ENCODE peak calls at places on chromosomes 3 and 15, in four cellular contexts. One of them, this sample, is unnamed.

GRCh38 chr3:194204036-194204792 is 68.3 kb downstream of the HES1 start:
- DNase-seq in H1: no peak
- DNase-seq in GM12878: no peak
- DNase-seq in HCT116: no peak
- DNase-seq in this sample: peak; percentile 79

GRCh38 chr3:156519758-156520162 is 35.2 kb downstream of the SSR3 start:
- DNase-seq in H1: no peak
- DNase-seq in GM12878: peak; percentile 27
- DNase-seq in HCT116: no peak
- DNase-seq in this sample: no peak

GRCh38 chr3:191369081-191370010 is 39.0 kb upstream of the UTS2B start:
- DNase-seq in H1: no peak
- DNase-seq in GM12878: no peak
- DNase-seq in HCT116: no peak
- DNase-seq in this sample: no peak

GRCh38 chr15:92586930-92587329 is 68.6 kb downstream of the FAM174B start:
- DNase-seq in H1: no peak
- DNase-seq in GM12878: no peak
- DNase-seq in HCT116: no peak
- DNase-seq in this sample: no peak

GRCh38 chr15:80403712-80404056 is 498 bp upstream of the ARNT2 start:
- DNase-seq in H1: no peak
- DNase-seq in GM12878: no peak
- DNase-seq in HCT116: no peak
- DNase-seq in this sample: no peak

GRCh38 chr15:47737424-47737823 is 20.1 kb downstream of the SEMA6D start:
- DNase-seq in H1: no peak
- DNase-seq in GM12878: no peak
- DNase-seq in HCT116: no peak
- DNase-seq in this sample: no peak

GRCh38 chr3:67920969-67921368 is 266.6 kb upstream of the SUCLG2 start:
- DNase-seq in H1: no peak
- DNase-seq in GM12878: no peak
- DNase-seq in HCT116: no peak
- DNase-seq in this sample: no peak

GRCh38 chr15:82540984-82541431 is 751 bp upstream of the RPS17 start:
- DNase-seq in H1: no peak
- DNase-seq in GM12878: no peak
- DNase-seq in HCT116: no peak
- DNase-seq in this sample: peak; percentile 31

GRCh38 chr3:25558106-25558505 is 106.6 kb downstream of the TOP2B start:
- DNase-seq in H1: no peak
- DNase-seq in GM12878: no peak
- DNase-seq in HCT116: no peak
- DNase-seq in this sample: no peak

GRCh38 chr3:195893121-195893449 is 15.3 kb downstream of the TNK2 start:
- DNase-seq in H1: no peak
- DNase-seq in GM12878: no peak
- DNase-seq in HCT116: no peak
- DNase-seq in this sample: no peak

GRCh38 chr3:179196098-179196497 is 47.9 kb downstream of the PIK3CA start:
- DNase-seq in H1: no peak
- DNase-seq in GM12878: peak; percentile 24
- DNase-seq in HCT116: no peak
- DNase-seq in this sample: no peak

GRCh38 chr3:117903226-117903625 is 1131.4 kb downstream of the IGSF11 start:
- DNase-seq in H1: no peak
- DNase-seq in GM12878: no peak
- DNase-seq in HCT116: no peak
- DNase-seq in this sample: no peak

GRCh38 chr3:70138606-70139005 is 139.1 kb downstream of the SAMMSON start:
- DNase-seq in H1: no peak
- DNase-seq in GM12878: no peak
- DNase-seq in HCT116: no peak
- DNase-seq in this sample: no peak

GRCh38 chr3:171129827-171130226 is 103.3 kb upstream of the SLC2A2 start:
- DNase-seq in H1: no peak
- DNase-seq in GM12878: no peak
- DNase-seq in HCT116: no peak
- DNase-seq in this sample: no peak

GRCh38 chr3:104887069-104887468 is 479.6 kb upstream of the ALCAM start:
- DNase-seq in H1: no peak
- DNase-seq in GM12878: no peak
- DNase-seq in HCT116: no peak
- DNase-seq in this sample: no peak

GRCh38 chr3:190064112-190064511 is 56.6 kb downstream of the P3H2 start:
- DNase-seq in H1: no peak
- DNase-seq in GM12878: no peak
- DNase-seq in HCT116: peak; percentile 33
- DNase-seq in this sample: no peak

GRCh38 chr3:105688821-105689220 is 180.0 kb downstream of the CBLB start:
- DNase-seq in H1: no peak
- DNase-seq in GM12878: no peak
- DNase-seq in HCT116: no peak
- DNase-seq in this sample: no peak

GRCh38 chr3:54604495-54604894 is 323.4 kb downstream of the LRTM1 start:
- DNase-seq in H1: no peak
- DNase-seq in GM12878: no peak
- DNase-seq in HCT116: no peak
- DNase-seq in this sample: no peak

GRCh38 chr15:98715890-98716443 is 67.6 kb downstream of the IGF1R start:
- DNase-seq in H1: no peak
- DNase-seq in GM12878: no peak
- DNase-seq in HCT116: no peak
- DNase-seq in this sample: no peak

GRCh38 chr3:96931491-96931890 is 117.1 kb downstream of the EPHA6 start:
- DNase-seq in H1: no peak
- DNase-seq in GM12878: no peak
- DNase-seq in HCT116: no peak
- DNase-seq in this sample: no peak
- TF ChIP-seq JUND in H1: no peak
- TF ChIP-seq JUND in GM12878: no peak
- TF ChIP-seq JUND in HCT116: no peak
- TF ChIP-seq JUND in this sample: no peak

DNA sequence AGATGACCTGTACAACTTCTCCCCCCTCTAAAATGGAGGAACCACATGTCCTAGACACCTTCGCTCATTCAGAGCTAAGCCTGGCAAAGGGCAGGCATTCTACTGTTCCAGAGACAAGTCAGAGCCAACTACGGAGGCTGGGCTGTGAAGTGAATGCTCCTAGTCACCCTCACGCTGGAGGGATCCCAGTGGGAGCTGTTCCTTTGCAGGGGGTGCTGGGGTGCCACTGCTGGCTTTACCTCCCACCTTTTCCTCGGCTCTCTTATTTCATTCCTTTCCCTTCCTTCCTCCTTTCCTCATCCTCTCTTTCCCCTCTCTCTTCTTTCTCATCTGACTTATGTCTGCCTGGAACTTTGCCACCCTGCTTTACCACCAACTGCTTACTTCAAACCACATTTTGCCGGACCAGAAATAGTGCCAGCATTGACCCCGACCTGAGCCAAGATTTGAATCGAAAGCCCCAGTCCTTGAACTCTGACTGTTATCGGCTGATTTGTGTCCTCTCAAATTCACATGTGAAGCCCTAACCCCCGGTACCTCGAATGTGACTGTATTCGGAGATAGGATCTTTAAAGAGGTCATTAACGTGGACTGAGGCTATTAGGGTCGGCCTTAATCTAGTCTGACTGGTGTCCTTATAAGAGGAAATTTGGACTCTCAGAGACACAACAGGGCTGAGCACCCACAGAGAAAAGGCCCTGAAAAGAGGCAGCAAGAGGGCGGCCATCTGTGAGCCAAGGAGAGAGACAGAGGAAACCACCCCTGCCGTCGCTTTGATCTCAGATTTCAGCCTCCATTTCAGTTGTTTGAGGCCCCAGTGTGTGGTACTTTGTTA is 31.4 kb upstream of the TBC1D21 start:
- DNase-seq in H1: no peak
- DNase-seq in GM12878: no peak
- DNase-seq in HCT116: no peak
- DNase-seq in this sample: no peak
- TF ChIP-seq JUND in H1: no peak
- TF ChIP-seq JUND in GM12878: no peak
- TF ChIP-seq JUND in HCT116: no peak
- TF ChIP-seq JUND in this sample: no peak

GRCh38 chr3:98778852-98779379 is 15.8 kb downstream of the ST3GAL6 start:
- DNase-seq in H1: no peak
- DNase-seq in GM12878: no peak
- DNase-seq in HCT116: no peak
- DNase-seq in this sample: no peak

GRCh38 chr3:98776114-98776513 is 13.0 kb downstream of the ST3GAL6 start:
- DNase-seq in H1: no peak
- DNase-seq in GM12878: no peak
- DNase-seq in HCT116: no peak
- DNase-seq in this sample: no peak

GRCh38 chr3:98778383-98778782 is 15.2 kb downstream of the ST3GAL6 start:
- DNase-seq in H1: no peak
- DNase-seq in GM12878: no peak
- DNase-seq in HCT116: no peak
- DNase-seq in this sample: no peak

GRCh38 chr3:98777286-98777685 is 14.1 kb downstream of the ST3GAL6 start:
- DNase-seq in H1: no peak
- DNase-seq in GM12878: no peak
- DNase-seq in HCT116: no peak
- DNase-seq in this sample: peak; percentile 9

GRCh38 chr3:98777801-98778220 is 14.7 kb downstream of the ST3GAL6 start:
- DNase-seq in H1: no peak
- DNase-seq in GM12878: no peak
- DNase-seq in HCT116: no peak
- DNase-seq in this sample: no peak
- TF ChIP-seq JUND in H1: no peak
- TF ChIP-seq JUND in GM12878: no peak
- TF ChIP-seq JUND in HCT116: no peak
- TF ChIP-seq JUND in this sample: no peak

GRCh38 chr3:51378726-51379125 is 6.4 kb upstream of the MANF start:
- DNase-seq in H1: no peak
- DNase-seq in GM12878: no peak
- DNase-seq in HCT116: no peak
- DNase-seq in this sample: no peak

GRCh38 chr3:51379746-51380330 is 5.3 kb upstream of the MANF start:
- DNase-seq in H1: no peak
- DNase-seq in GM12878: no peak
- DNase-seq in HCT116: no peak
- DNase-seq in this sample: no peak

GRCh38 chr3:51375571-51375970 is 9.5 kb upstream of the MANF start:
- DNase-seq in H1: no peak
- DNase-seq in GM12878: no peak
- DNase-seq in HCT116: no peak
- DNase-seq in this sample: no peak

GRCh38 chr3:51379301-51379700 is 5.8 kb upstream of the MANF start:
- DNase-seq in H1: no peak
- DNase-seq in GM12878: no peak
- DNase-seq in HCT116: no peak
- DNase-seq in this sample: no peak

GRCh38 chr3:51378075-51378474 is 7.0 kb upstream of the MANF start:
- DNase-seq in H1: no peak
- DNase-seq in GM12878: no peak
- DNase-seq in HCT116: no peak
- DNase-seq in this sample: no peak
- TF ChIP-seq JUND in H1: no peak
- TF ChIP-seq JUND in GM12878: no peak
- TF ChIP-seq JUND in HCT116: no peak
- TF ChIP-seq JUND in this sample: no peak

DNA sequence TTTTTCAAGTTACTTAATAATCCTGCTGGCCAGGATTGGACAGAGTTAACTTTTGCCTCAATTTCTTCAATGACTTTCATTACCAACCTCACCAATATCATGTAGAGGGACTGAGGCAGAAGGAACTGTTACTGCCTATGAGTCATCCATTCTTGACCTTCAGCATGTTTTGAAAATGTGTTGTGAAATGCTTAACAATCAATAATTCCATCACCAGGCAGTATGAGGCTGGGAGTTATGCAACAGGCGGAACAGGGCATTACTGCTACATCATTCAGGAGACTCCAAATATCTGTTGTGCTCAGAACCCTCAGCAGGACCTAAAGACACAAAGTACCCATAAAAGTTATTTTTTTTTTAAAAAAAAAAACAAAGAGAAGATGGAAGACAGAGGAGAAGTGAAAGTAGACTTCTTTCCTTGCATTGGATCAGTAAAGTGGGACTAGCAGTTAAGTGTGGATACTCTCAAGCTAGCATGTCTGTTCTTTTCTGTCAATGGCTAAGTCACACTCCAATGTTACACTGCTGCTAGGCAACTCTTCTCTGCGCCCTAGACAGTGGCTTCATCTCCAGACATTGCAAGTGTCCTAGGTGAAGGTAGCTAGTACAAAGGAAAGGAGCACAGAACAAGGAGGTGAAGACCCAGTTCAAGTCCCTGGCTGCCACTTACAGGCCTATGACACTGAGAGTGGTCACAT is 184.9 kb upstream of the LPP start:
- DNase-seq in H1: no peak
- DNase-seq in GM12878: no peak
- DNase-seq in HCT116: no peak
- DNase-seq in this sample: peak; percentile 31
- TF ChIP-seq JUND in H1: no peak
- TF ChIP-seq JUND in GM12878: no peak
- TF ChIP-seq JUND in HCT116: peak; percentile 66
- TF ChIP-seq JUND in this sample: no peak

This sample was measured in T47D.